ENCODE peak calls at places on chromosomes 13 and 19, in five cellular contexts. E, G, Y, Z and F are unnamed samples.

GRCh38 chr19:7883796-7884570 is 4.3 kb upstream of the LRRC8E start:
- DNase-seq in Y (no peak), G (no peak), E (no peak), Z (no peak), F (no peak)

GRCh38 chr19:1451916-1452801 is 2.2 kb downstream of the APC2 start:
- DNase-seq in Z (no peak), G (no peak), E (no peak), Y (no peak), F (no peak)

GRCh38 chr13:101289764-101290163 is 126.5 kb downstream of the NALCN start:
- DNase-seq in Z (no peak), E (no peak), Y (no peak), G (no peak), F (no peak)

GRCh38 chr19:45305421-45305820 is 17.3 kb downstream of the CKM start:
- DNase-seq in G (no peak), Z (no peak), E (no peak), Y (no peak), F (no peak)

GRCh38 chr19:3509566-3509989 is 3.5 kb downstream of the FZR1 start:
- DNase-seq in Y (peak), G (no peak), Z (no peak), E (no peak), F (no peak)

GRCh38 chr19:16075430-16076153 is 703 bp upstream of the TPM4 start:
- DNase-seq in E (no peak), Y (peak), Z (no peak), G (no peak), F (no peak)

GRCh38 chr13:110965038-110965754 is 50.3 kb upstream of the ANKRD10 start:
- DNase-seq in E (no peak), Z (peak), G (no peak), Y (no peak), F (peak)

GRCh38 chr19:30071871-30072270 is 129.8 kb downstream of the URI1 start:
- DNase-seq in E (no peak), Z (no peak), G (no peak), Y (peak), F (no peak)

GRCh38 chr19:17333611-17334413 is 843 bp downstream of the ANO8 start:
- DNase-seq in Y (no peak), G (peak), Z (peak), E (no peak), F (no peak)

GRCh38 chr13:39451860-39452301 is 151.1 kb downstream of the LHFPL6 start:
- DNase-seq in E (peak), Y (peak), G (no peak), Z (no peak), F (peak)

GRCh38 chr13:18991054-18991453 is 190.6 kb downstream of the TUBA3C start:
- DNase-seq in G (no peak), E (no peak), Z (no peak), Y (no peak), F (no peak)

GRCh38 chr19:14113762-14114414 is 3.7 kb downstream of the PRKACA start:
- DNase-seq in E (no peak), Y (peak), Z (peak), G (no peak), F (no peak)

GRCh38 chr19:53927745-53928144 is 18.7 kb downstream of the CACNG7 start:
- DNase-seq in E (peak), Y (no peak), Z (no peak), G (no peak), F (no peak)

GRCh38 chr13:21079761-21080730 is 18.7 kb upstream of the LATS2 start:
- DNase-seq in Y (no peak), G (no peak), Z (no peak), E (no peak), F (no peak)

GRCh38 chr13:24033527-24034302 is 126.8 kb upstream of the SPATA13 start:
- DNase-seq in E (no peak), Y (no peak), Z (no peak), G (no peak), F (no peak)

GRCh38 chr13:105990256-105990958 is 545.1 kb downstream of the EFNB2 start:
- DNase-seq in E (no peak), G (no peak), Z (no peak), Y (no peak), F (no peak)

GRCh38 chr13:111636804-111637203 is 316.4 kb downstream of the TEX29 start:
- DNase-seq in E (no peak), Z (no peak), Y (no peak), G (no peak), F (no peak)

GRCh38 chr19:47729799-47730520 is 15.4 kb upstream of the NOP53 start:
- DNase-seq in E (peak), Y (peak), G (no peak), Z (peak), F (no peak)

GRCh38 chr13:22061371-22061805 is 390.5 kb downstream of the FGF9 start:
- DNase-seq in Z (peak), E (no peak), Y (no peak), G (no peak), F (peak)